ENCODE peak calls at places on chromosomes 11 and 22, in four cellular contexts. Z, R, H and V are unnamed samples.

GRCh38 chr11:10454902-10455631 is at the start of gene AMPD3:
- DNase-seq in Z (no peak), R (no peak), H (no peak), V (peak)

GRCh38 chr11:5228124-5228523 is 1.3 kb upstream of the HBB start:
- DNase-seq in Z (no peak), R (no peak), H (no peak), V (no peak)

GRCh38 chr11:33339247-33339646 is 82.1 kb downstream of the HIPK3 start:
- DNase-seq in Z (no peak), R (no peak), H (no peak), V (no peak)

GRCh38 chr11:31801298-31801702 is 9.8 kb downstream of the PAX6 start:
- DNase-seq in Z (peak), R (no peak), H (no peak), V (no peak)

GRCh38 chr22:27726726-27727449 is 74.7 kb downstream of the MN1 start:
- DNase-seq in Z (peak), R (peak), H (no peak), V (peak)

GRCh38 chr11:6943131-6943530 is 16.9 kb downstream of the ZNF215 start:
- DNase-seq in Z (no peak), R (no peak), H (no peak), V (no peak)

GRCh38 chr11:128894685-128895084 is 3.5 kb downstream of the KCNJ5 start:
- DNase-seq in Z (no peak), R (no peak), H (no peak), V (no peak)

GRCh38 chr11:122882809-122883681 is 486 bp downstream of the JHY start:
- DNase-seq in Z (peak), R (peak), H (no peak), V (peak)

GRCh38 chr11:123382555-123383074 is 47.5 kb upstream of the GRAMD1B start:
- DNase-seq in Z (no peak), R (no peak), H (no peak), V (no peak)

GRCh38 chr11:201936-202335 is 5.3 kb downstream of the BET1L start:
- DNase-seq in Z (no peak), R (peak), H (no peak), V (no peak)

GRCh38 chr22:20305894-20306645 is 13.8 kb downstream of the DGCR6L start:
- DNase-seq in Z (peak), R (no peak), H (no peak), V (no peak)

GRCh38 chr22:32828150-32828549 is 26.6 kb downstream of the TIMP3 start:
- DNase-seq in Z (no peak), R (no peak), H (no peak), V (no peak)

GRCh38 chr22:19730662-19731360 is 7.5 kb downstream of the GP1BB start:
- DNase-seq in Z (peak), R (peak), H (peak), V (peak)

GRCh38 chr11:87399341-87399740 is 361.6 kb downstream of the TMEM135 start:
- DNase-seq in Z (no peak), R (no peak), H (no peak), V (no peak)

GRCh38 chr22:27637604-27638003 is 164.0 kb downstream of the MN1 start:
- DNase-seq in Z (peak), R (no peak), H (no peak), V (peak)

GRCh38 chr11:3134218-3134621 is 30.9 kb downstream of the OSBPL5 start:
- DNase-seq in Z (peak), R (no peak), H (no peak), V (no peak)

GRCh38 chr22:20133930-20134549 is 2.4 kb downstream of the ZDHHC8 start:
- DNase-seq in Z (no peak), R (no peak), H (no peak), V (no peak)

GRCh38 chr11:69436041-69436982 is 45.2 kb upstream of the LINC01488 start:
- DNase-seq in Z (peak), R (no peak), H (no peak), V (no peak)

GRCh38 chr22:34115722-34116121 is 195.4 kb upstream of the LARGE1 start:
- DNase-seq in Z (no peak), R (no peak), H (no peak), V (no peak)

GRCh38 chr11:456533-456932 is 6.5 kb downstream of the PTDSS2 start:
- DNase-seq in Z (no peak), R (no peak), H (no peak), V (no peak)

GRCh38 chr11:115623021-115623451 is 118.8 kb upstream of the CADM1 start:
- DNase-seq in Z (peak), R (peak), H (peak), V (peak)

GRCh38 chr11:75565221-75565814 is 3.3 kb downstream of the SERPINH1 start:
- DNase-seq in Z (peak), R (no peak), H (no peak), V (no peak)

GRCh38 chr22:22037740-22038139 is 55.2 kb upstream of the TOP3B start:
- DNase-seq in Z (no peak), R (no peak), H (no peak), V (no peak)

GRCh38 chr11:1628506-1629325 is 859 bp upstream of the KRTAP5-5 start:
- DNase-seq in Z (peak), R (no peak), H (no peak), V (peak)

GRCh38 chr11:47336595-47336994 is 15.9 kb downstream of the MYBPC3 start:
- DNase-seq in Z (no peak), R (no peak), H (no peak), V (no peak)

GRCh38 chr22:49492756-49493251 is 334.9 kb downstream of the BRD1 start:
- DNase-seq in Z (no peak), R (no peak), H (no peak), V (no peak)

DNA sequence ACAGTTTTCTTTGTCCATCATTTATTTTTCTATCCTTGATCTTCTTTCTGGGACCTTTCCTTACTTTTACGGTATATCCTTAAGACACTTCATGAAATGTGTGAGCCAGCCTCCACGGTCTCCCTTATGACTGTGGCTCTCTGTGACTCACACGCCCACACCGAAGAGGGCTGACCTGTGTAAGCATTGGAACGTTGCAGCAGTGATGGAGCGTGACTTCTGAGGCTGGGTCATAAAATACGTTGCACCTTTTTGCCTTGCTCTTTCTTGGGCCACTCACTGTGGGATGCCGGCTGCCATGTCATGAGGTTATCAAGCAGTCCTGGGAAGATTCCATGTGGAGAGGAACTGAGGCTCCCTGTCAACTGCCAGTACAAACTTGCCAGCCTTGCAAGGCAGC is 96.3 kb upstream of the RAB1B start:
- DNase-seq in Z (no peak), R (no peak), H (no peak), V (peak)
- H3K27ac ChIP-seq in Z (no peak), R (no peak), H (no peak), V (no peak)

GRCh38 chr11:43981006-43981405 is 38.6 kb downstream of the C11orf96 start:
- DNase-seq in Z (no peak), R (no peak), H (no peak), V (no peak)
- H3K27ac ChIP-seq in Z (no peak), R (no peak), H (no peak), V (no peak)

DNA sequence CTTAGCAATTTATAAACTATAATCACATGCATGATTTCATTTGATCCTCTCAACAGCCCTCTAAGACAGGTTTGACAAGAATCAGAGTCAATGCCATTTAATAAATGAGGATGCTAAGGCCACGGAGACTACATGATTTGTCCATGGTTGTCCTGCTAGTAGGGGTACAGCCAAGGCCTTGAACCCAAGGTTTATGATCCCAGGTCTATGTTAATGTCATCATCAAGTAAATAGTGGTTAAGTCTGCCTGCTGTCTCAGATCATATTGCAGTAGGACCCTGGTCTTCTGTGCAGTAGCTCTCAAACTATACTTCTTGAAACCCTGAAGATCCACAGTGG is 17.7 kb upstream of the SYTL2 start:
- DNase-seq in Z (no peak), R (no peak), H (no peak), V (no peak)
- H3K27ac ChIP-seq in Z (no peak), R (no peak), H (no peak), V (no peak)

DNA sequence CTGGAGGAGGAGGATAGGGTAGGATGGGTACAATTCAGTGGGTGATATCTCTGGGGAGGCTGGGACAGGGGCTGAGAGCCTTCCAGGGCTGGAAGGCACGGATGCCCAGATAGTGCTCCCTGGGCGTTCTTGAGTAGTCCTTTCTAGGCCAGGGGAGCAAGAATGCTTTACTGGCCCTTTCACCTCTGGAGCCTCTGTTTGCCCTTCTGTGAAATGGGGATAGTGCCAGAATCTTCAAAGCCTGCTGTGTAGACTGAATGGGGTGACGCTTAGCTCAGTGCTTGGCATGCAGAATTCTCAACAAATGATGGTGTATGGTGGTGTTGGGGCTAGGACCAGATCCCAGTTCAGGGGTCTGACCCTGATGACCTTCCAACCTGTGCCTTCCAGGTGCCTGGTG is 7.7 kb downstream of the MTFP1 start:
- DNase-seq in Z (no peak), R (no peak), H (no peak), V (no peak)
- H3K27ac ChIP-seq in Z (no peak), R (no peak), H (no peak), V (no peak)

GRCh38 chr11:27413218-27413617 is 50.2 kb upstream of the CCDC34 start:
- DNase-seq in Z (no peak), R (no peak), H (no peak), V (peak)
- H3K27ac ChIP-seq in Z (no peak), R (no peak), H (no peak), V (no peak)

DNA sequence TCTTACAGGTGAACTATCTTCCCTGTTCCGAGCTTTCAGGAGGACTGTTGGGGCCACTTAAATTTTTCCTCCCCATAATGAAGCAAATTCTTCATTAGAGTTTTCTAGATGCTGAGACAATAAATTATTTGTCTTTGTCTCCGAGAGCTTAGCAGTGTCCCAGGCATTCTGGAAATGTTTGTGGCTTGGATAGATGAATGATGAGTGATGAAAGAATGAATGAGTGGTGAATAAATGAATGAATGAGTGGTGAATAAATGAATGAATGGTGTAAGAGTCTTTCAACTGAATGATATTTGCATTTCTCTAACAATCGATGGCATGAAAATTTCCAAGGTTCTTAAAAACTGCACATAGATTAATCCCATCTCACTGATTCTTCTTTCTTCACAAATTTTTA is 52.8 kb downstream of the AHNAK start:
- DNase-seq in Z (no peak), R (no peak), H (no peak), V (no peak)
- H3K27ac ChIP-seq in Z (no peak), R (no peak), H (no peak), V (no peak)

DNA sequence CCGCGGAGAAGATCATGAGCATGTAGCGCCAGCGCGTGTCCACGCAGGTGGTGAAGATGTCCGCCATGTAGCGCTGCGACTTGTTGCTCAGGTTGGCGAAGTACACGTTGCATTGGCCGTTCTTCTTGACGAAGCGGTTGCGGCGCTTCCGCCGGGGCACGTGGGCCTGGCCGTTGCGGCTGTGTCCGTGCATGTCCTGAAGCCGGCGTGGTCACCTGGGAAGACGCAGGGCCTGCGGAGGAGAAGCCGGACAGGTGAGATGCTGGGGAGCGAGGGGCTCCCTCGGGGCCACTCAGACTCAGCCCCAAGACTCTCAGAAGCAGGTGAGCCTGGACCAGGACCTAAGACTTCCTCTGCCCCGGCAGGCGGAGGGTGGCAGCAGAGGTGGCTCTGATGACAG is 27.1 kb downstream of the KCNJ4 start:
- DNase-seq in Z (no peak), R (no peak), H (no peak), V (no peak)
- H3K27ac ChIP-seq in Z (no peak), R (no peak), H (no peak), V (no peak)

GRCh38 chr11:95304777-95305176 is 73.8 kb upstream of the SESN3 start:
- DNase-seq in Z (no peak), R (no peak), H (no peak), V (no peak)

GRCh38 chr11:95301497-95301896 is 70.5 kb upstream of the SESN3 start:
- DNase-seq in Z (no peak), R (no peak), H (no peak), V (no peak)

GRCh38 chr11:95299078-95299611 is 68.1 kb upstream of the SESN3 start:
- DNase-seq in Z (no peak), R (no peak), H (no peak), V (no peak)

GRCh38 chr11:95305726-95306522 is 74.9 kb upstream of the SESN3 start:
- DNase-seq in Z (no peak), R (no peak), H (no peak), V (no peak)

DNA sequence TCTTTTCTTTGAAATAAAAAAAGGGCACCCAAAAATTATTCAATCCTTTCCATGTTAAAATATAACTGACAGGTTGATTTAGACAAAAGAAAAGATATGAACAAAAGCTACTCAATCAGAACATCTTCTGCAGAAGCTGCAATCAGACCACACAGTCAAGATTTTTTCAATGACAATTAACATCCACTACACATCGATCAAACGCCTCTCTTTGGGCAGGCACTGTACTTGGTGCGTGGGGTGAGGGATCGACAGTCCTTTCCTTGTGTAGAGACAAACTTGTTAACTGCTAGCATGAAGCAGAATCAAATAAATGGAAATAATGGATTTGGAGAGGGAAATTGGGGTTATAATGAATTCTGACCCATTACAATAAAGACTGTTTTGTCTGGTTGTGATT is 71.2 kb upstream of the SESN3 start:
- DNase-seq in Z (no peak), R (no peak), H (no peak), V (no peak)
- H3K27ac ChIP-seq in Z (no peak), R (no peak), H (no peak), V (no peak)

DNA sequence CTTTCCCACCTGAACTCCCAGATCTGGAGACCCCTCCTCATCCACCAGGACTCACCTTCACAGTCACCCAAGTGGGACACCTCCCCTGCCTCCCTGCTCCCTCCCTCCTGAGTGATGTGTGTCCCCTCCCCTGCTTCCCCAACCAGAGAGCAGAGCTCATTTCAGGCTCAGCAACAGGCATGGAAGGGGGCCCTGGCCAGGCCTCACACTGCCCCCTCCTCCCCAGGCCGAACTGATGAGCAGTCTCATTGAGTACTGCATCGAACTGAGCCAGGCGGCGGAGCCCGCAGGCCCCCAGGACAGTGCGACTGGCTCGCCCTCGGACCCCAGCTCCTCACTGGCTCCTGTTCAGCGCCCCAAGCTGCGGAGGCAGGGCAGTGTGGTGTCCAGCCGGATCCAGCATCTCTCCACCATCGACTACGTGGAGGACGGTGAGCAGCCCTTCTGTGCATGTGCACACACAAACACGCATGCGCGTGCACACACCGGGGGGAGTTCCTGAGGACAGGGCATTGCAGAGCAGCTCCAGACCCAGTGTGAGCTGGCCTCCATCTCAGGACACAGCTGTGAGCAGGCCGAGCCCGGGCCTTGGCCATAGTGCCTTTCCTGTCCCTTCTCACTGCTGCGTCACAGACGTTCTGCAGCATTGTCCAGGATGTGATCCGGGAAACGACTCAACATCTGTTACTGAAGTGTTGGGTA is 17.8 kb upstream of the NEAT1 start:
- DNase-seq in Z (no peak), R (no peak), H (no peak), V (no peak)
- H3K27ac ChIP-seq in Z (no peak), R (peak), H (no peak), V (peak)

DNA sequence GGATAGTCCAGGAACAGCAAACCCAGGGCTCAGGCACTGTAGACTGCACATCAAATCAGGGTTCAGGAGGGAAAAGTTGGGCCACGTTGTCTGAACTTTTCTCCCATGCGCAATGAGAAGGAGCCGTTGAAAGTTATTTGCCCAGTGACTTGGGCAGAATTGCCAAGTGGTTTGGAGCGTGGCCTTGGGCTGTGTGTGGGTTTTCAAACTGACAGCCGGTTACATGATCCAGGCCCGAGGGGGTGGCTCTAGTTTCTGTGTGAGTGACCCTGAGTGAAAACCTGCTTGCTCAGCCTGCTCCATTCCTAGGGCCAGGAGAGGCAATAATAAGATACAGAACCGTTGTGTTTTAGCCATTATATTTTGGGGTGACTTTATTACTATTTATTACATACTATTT is 20.3 kb downstream of the MB start:
- DNase-seq in Z (peak), R (no peak), H (no peak), V (no peak)
- H3K27ac ChIP-seq in Z (no peak), R (no peak), H (no peak), V (no peak)